ENCODE peak calls at places on chromosomes 7 and 10, in five cellular contexts. B, G, S, F and X are unnamed samples.

GRCh38 chr10:76035010-76035727 is 603.7 kb downstream of the LRMDA start:
- DNase-seq in B (no peak), G (no peak), S (no peak), F (no peak), X (peak)

GRCh38 chr10:112249722-112250121 is 33.5 kb upstream of the TECTB start:
- DNase-seq in B (no peak), G (no peak), S (no peak), F (no peak), X (no peak)

GRCh38 chr7:142817506-142817905 is 37.4 kb upstream of the EPHB6 start:
- DNase-seq in B (no peak), G (no peak), S (no peak), F (no peak), X (no peak)

GRCh38 chr10:89171263-89171872 is 35.7 kb downstream of the CH25H start:
- DNase-seq in B (no peak), G (no peak), S (no peak), F (no peak), X (no peak)

GRCh38 chr10:66321746-66322145 is 604.1 kb upstream of the LRRTM3 start:
- DNase-seq in B (no peak), G (no peak), S (no peak), F (no peak), X (no peak)

GRCh38 chr7:127252736-127253288 is at the start of gene GRM8:
- DNase-seq in B (peak), G (no peak), S (peak), F (peak), X (peak)

GRCh38 chr7:153887756-153888591 is 164.2 kb upstream of the DPP6 start:
- DNase-seq in B (no peak), G (no peak), S (no peak), F (no peak), X (peak)

GRCh38 chr7:116786791-116787443 is 75.5 kb upstream of the CAPZA2 start:
- DNase-seq in B (no peak), G (peak), S (no peak), F (peak), X (no peak)

GRCh38 chr7:791481-791880 is 40.8 kb upstream of the SUN1 start:
- DNase-seq in B (no peak), G (no peak), S (no peak), F (no peak), X (no peak)

GRCh38 chr7:127154958-127155357 is 97.8 kb downstream of the GRM8 start:
- DNase-seq in B (no peak), G (no peak), S (no peak), F (no peak), X (no peak)

GRCh38 chr7:49060743-49061142 is 136.4 kb downstream of the CDC14C start:
- DNase-seq in B (no peak), G (no peak), S (no peak), F (no peak), X (no peak)

GRCh38 chr10:36345770-36346169 is 703.7 kb upstream of the FZD8 start:
- DNase-seq in B (no peak), G (no peak), S (no peak), F (no peak), X (no peak)

GRCh38 chr7:106562711-106563366 is 98.1 kb downstream of the CCDC71L start:
- DNase-seq in B (no peak), G (no peak), S (no peak), F (no peak), X (no peak)

GRCh38 chr7:141930211-141930610 is 14.0 kb downstream of the OR9A4 start:
- DNase-seq in B (no peak), G (no peak), S (no peak), F (no peak), X (no peak)

GRCh38 chr7:43454936-43455518 is 127.9 kb upstream of the STK17A start:
- DNase-seq in B (peak), G (peak), S (peak), F (peak), X (peak)

GRCh38 chr10:132526676-132527075 is 10.9 kb upstream of the INPP5A start:
- DNase-seq in B (no peak), G (no peak), S (no peak), F (no peak), X (no peak)

GRCh38 chr7:89456556-89456955 is 661.0 kb upstream of the TEX47 start:
- DNase-seq in B (no peak), G (no peak), S (no peak), F (no peak), X (no peak)

GRCh38 chr7:89458076-89458475 is 662.5 kb upstream of the TEX47 start:
- DNase-seq in B (no peak), G (no peak), S (no peak), F (no peak), X (no peak)
- TF ChIP-seq CHD2 in B (no peak), G (no peak), S (no peak), F (no peak), X (no peak)

DNA sequence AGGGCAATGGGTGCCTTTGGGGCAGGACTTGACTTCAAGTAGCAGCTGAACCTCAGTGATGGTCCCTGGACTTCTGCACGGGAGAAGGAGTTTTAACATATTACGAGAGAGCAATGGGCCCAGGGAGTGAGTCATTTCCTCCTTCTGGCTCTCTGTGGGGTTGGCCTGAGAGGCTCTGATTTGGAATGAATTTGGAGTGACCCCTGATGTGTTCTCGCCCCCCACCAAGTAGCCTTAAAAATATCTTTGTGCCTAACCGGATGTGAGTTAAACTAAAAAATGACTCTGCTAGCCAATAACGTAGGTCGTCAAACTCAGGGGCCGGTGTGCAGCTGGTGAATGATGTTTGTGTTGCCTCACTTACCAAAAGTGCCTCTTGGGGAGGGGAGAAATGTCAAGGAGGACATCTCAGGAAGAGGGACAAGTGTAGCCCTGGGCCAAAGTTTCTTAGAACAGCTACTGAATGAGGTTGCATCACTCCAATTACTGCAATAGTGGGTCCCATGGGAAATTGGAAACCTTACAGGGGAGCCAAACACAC is 656.6 kb downstream of the INHBA start:
- DNase-seq in B (no peak), G (no peak), S (no peak), F (no peak), X (no peak)
- TF ChIP-seq USF2 in B (no peak), G (no peak), S (no peak), F (no peak), X (no peak)

DNA sequence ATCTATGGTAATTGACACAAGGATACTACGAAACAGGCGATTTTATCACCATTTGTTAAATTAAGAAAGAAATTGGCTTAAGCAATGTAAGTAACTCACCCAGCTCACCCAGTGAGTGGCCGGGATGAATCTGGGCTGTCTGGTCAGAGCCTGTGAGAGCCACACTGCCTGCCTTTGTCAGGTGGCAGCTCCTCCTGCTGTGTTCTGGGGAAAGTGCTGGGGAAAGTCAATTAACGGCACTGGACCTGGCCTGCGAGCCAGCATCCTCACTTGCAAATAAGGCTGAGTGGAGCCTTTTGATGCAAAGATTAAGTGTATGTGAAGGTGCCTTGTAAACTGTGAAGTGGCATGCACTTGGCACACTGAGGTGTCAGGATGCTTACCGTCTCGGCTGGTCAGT is 13.4 kb upstream of the CXCL12 start:
- DNase-seq in B (no peak), G (no peak), S (no peak), F (no peak), X (no peak)
- TF ChIP-seq SMC3 in B (no peak), G (no peak), S (no peak), F (no peak), X (no peak)

DNA sequence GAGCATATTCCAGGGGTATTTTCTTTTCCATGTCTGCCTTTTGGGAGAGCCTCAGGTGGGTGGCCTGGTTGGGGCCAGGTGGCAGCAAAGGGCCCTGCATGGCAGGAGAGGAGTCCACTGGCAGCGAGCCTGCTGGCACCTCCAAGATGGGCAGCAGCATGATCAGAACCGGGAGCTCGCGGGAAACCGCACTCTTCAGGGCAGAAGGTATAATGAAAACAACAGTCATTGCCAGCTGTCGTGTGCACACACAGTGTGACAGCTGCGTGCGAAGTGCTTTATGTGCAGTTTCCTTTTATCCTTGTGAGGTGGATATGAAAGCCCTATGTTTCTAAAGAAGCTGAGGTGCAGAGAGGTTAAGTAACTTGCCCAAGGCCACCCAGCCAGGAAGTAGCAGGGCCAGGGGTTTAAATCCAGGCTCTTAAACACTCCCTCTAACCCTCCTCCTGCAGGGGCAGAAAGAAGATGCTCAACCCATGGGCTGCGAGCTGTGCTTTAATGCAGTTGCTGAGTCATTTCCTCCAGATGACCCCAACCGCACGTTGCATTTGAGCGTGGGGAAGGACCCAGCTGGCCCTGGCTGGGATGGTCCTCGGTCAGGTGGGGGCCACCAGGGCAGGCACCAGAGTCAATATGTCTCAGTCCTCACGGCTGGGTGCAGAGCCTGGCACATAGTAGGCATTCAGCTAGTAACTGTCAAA is 128.5 kb downstream of the OAT start:
- DNase-seq in B (no peak), G (peak), S (peak), F (no peak), X (no peak)
- TF ChIP-seq CHD2 in B (no peak), G (no peak), S (no peak), F (no peak), X (no peak)

DNA sequence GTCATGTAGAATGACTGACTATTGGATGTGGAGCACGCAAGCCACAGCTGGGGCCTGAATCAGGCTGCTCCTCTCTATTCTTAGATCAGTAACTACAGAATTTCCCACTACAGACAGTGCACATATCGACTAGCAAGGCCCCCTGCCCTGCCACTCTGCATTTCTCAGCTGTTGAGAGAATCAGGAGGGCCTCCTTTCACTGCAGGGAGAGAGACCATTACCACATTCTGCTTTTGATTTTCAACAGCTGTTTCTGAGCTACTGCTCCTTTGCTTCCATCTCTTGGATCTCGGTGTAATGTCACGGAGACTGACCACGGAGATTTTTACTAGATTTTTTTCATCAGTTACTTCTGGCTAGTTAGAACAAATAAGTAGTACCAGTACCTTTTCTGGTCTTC is 73.7 kb downstream of the PON1 start:
- DNase-seq in B (no peak), G (no peak), S (no peak), F (no peak), X (no peak)
- TF ChIP-seq USF2 in B (no peak), G (no peak), S (no peak), F (no peak), X (no peak)

DNA sequence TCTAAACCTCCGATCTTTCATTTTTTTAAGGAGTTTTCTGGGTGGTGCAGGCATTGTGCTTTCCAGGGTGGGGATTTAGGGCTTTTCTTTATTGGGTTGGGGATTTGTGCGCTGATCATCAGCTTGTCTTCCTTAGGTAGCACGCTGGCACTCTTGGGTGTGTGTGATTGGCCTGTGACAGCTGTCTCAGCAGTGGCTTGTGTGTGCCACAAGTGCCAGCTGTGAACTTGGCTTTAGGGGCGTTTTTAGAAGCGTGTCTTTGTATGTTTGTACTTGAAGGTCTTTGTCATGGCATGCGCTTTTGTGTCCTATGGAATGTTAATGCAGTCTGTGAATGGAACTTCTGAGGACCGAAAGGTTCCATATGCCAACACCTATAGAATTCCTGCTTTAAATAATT is 788 bp downstream of the AKAP9 start:
- DNase-seq in B (no peak), G (no peak), S (no peak), F (peak), X (peak)
- TF ChIP-seq SMC3 in B (no peak), G (no peak), S (no peak), F (no peak), X (no peak)

DNA sequence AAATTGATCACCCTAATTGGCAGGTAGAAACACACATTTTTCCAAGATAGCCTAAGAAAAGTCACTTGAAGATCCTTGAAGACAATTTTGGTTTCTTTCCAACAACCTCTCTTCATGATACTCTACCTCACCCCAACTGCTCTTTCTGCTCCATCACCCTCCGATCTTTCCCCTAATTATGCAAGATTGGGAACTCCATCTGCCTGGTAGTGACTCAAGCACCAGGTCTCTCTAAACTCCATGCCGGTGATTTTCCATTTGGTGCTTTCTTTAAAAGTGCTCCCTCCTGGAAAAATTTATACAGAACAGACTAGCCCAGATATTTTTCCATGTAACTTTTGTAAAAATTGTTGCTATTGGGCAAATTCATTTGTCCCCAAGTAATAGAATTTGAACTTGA is 1.1 kb upstream of the AKR1B1 start:
- DNase-seq in B (peak), G (no peak), S (no peak), F (no peak), X (no peak)
- TF ChIP-seq CHD2 in B (no peak), G (no peak), S (no peak), F (no peak), X (no peak)